ENCODE peak calls at places on chromosomes 4 and X, in four cellular contexts. One of them, this sample, is unnamed.
A peak's percentile ranks its signal among the peaks of the same experiment; 100 is the strongest.

GRCh38 chrX:48802089-48802812 is 384 bp downstream of the HDAC6 start:
- DNase-seq in HCT116: peak; percentile 57
- DNase-seq in stomach: peak; percentile 86
- DNase-seq in GM23338: peak; percentile 88
- DNase-seq in this sample: no peak

GRCh38 chr4:35970366-35970960 is 273.9 kb downstream of the ARAP2 start:
- DNase-seq in HCT116: no peak
- DNase-seq in stomach: no peak
- DNase-seq in GM23338: no peak
- DNase-seq in this sample: no peak

GRCh38 chr4:6469898-6470501 is 2.4 kb downstream of the PPP2R2C start:
- DNase-seq in HCT116: no peak
- DNase-seq in stomach: no peak
- DNase-seq in GM23338: no peak
- DNase-seq in this sample: no peak

GRCh38 chr4:105145913-105146285 is 777 bp upstream of the TET2 start:
- DNase-seq in HCT116: no peak
- DNase-seq in stomach: no peak
- DNase-seq in GM23338: peak; percentile 71
- DNase-seq in this sample: no peak

GRCh38 chr4:5760246-5760645 is 49.2 kb downstream of the EVC start:
- DNase-seq in HCT116: no peak
- DNase-seq in stomach: no peak
- DNase-seq in GM23338: no peak
- DNase-seq in this sample: no peak

GRCh38 chrX:70001708-70002341 is 47.9 kb downstream of the AWAT2 start:
- DNase-seq in HCT116: no peak
- DNase-seq in stomach: no peak
- DNase-seq in GM23338: no peak
- DNase-seq in this sample: no peak

GRCh38 chr4:176988226-176988625 is 195.5 kb upstream of the VEGFC start:
- DNase-seq in HCT116: peak; percentile 61
- DNase-seq in stomach: no peak
- DNase-seq in GM23338: no peak
- DNase-seq in this sample: no peak

GRCh38 chr4:151325320-151326246 is at the start of gene SH3D19:
- DNase-seq in HCT116: peak; percentile 68
- DNase-seq in stomach: peak; percentile 75
- DNase-seq in GM23338: peak; percentile 69
- DNase-seq in this sample: no peak

GRCh38 chrX:45781901-45782553 is 581.4 kb upstream of the DIPK2B start:
- DNase-seq in HCT116: no peak
- DNase-seq in stomach: no peak
- DNase-seq in GM23338: peak; percentile 18
- DNase-seq in this sample: no peak

GRCh38 chr4:167456619-167457018 is 222.3 kb upstream of the SPOCK3 start:
- DNase-seq in HCT116: no peak
- DNase-seq in stomach: no peak
- DNase-seq in GM23338: no peak
- DNase-seq in this sample: no peak

GRCh38 chr4:24001486-24001885 is 111.6 kb upstream of the PPARGC1A start:
- DNase-seq in HCT116: no peak
- DNase-seq in stomach: no peak
- DNase-seq in GM23338: no peak
- DNase-seq in this sample: no peak

GRCh38 chrX:31546130-31546529 is 474.3 kb upstream of the FTHL17 start:
- DNase-seq in HCT116: no peak
- DNase-seq in stomach: no peak
- DNase-seq in GM23338: no peak
- DNase-seq in this sample: no peak

GRCh38 chr4:112312610-112313239 is 15.6 kb downstream of the ALPK1 start:
- DNase-seq in HCT116: no peak
- DNase-seq in stomach: no peak
- DNase-seq in GM23338: no peak
- DNase-seq in this sample: no peak

GRCh38 chr4:177064724-177065394 is 244.8 kb upstream of the NEIL3 start:
- DNase-seq in HCT116: no peak
- DNase-seq in stomach: no peak
- DNase-seq in GM23338: peak; percentile 28
- DNase-seq in this sample: no peak

GRCh38 chr4:72909461-72909860 is 160.1 kb downstream of the COX18 start:
- DNase-seq in HCT116: no peak
- DNase-seq in stomach: peak; percentile 36
- DNase-seq in GM23338: peak; percentile 77
- DNase-seq in this sample: no peak

GRCh38 chr4:126213996-126214395 is 899.2 kb downstream of the FAT4 start:
- DNase-seq in HCT116: no peak
- DNase-seq in stomach: no peak
- DNase-seq in GM23338: no peak
- DNase-seq in this sample: no peak

GRCh38 chrX:40912576-40912975 is 172.7 kb upstream of the USP9X start:
- DNase-seq in HCT116: no peak
- DNase-seq in stomach: no peak
- DNase-seq in GM23338: no peak
- DNase-seq in this sample: no peak

GRCh38 chr4:118905546-118905945 is 16.9 kb downstream of the SYNPO2 start:
- DNase-seq in HCT116: no peak
- DNase-seq in stomach: no peak
- DNase-seq in GM23338: no peak
- DNase-seq in this sample: no peak

GRCh38 chr4:119329837-119330620 is 8.1 kb upstream of the FABP2 start:
- DNase-seq in HCT116: no peak
- DNase-seq in stomach: no peak
- DNase-seq in GM23338: no peak
- DNase-seq in this sample: no peak

GRCh38 chrX:31604629-31605221 is 532.9 kb upstream of the FTHL17 start:
- DNase-seq in HCT116: no peak
- DNase-seq in stomach: no peak
- DNase-seq in GM23338: no peak
- DNase-seq in this sample: no peak

GRCh38 chrX:17521871-17522693 is 147.1 kb downstream of the NHS start:
- DNase-seq in HCT116: peak; percentile 16
- DNase-seq in stomach: no peak
- DNase-seq in GM23338: peak; percentile 67
- DNase-seq in this sample: no peak

GRCh38 chrX:17520206-17520605 is 145.2 kb downstream of the NHS start:
- DNase-seq in HCT116: no peak
- DNase-seq in stomach: no peak
- DNase-seq in GM23338: no peak
- DNase-seq in this sample: no peak

GRCh38 chrX:17525266-17525665 is 150.3 kb downstream of the NHS start:
- DNase-seq in HCT116: no peak
- DNase-seq in stomach: no peak
- DNase-seq in GM23338: no peak
- DNase-seq in this sample: no peak

GRCh38 chrX:17519349-17519748 is 144.3 kb downstream of the NHS start:
- DNase-seq in HCT116: no peak
- DNase-seq in stomach: no peak
- DNase-seq in GM23338: no peak
- DNase-seq in this sample: no peak
- TF ChIP-seq POLR2AphosphoS5 in HCT116: no peak
- TF ChIP-seq POLR2AphosphoS5 in stomach: no peak
- TF ChIP-seq POLR2AphosphoS5 in GM23338: no peak
- TF ChIP-seq POLR2AphosphoS5 in this sample: no peak

GRCh38 chr4:83455300-83456183 is at the start of the genes HELQ and MRPS18C:
- DNase-seq in HCT116: peak; percentile 98
- DNase-seq in stomach: peak; percentile 96
- DNase-seq in GM23338: peak; percentile 100
- DNase-seq in this sample: peak; percentile 97
- H3K4me3 ChIP-seq in HCT116: peak within 1 kb of the TSS; percentile 90
- H3K4me3 ChIP-seq in stomach: peak within 1 kb of the TSS; percentile 79
- H3K4me3 ChIP-seq in GM23338: peak within 1 kb of the TSS; percentile 80
- H3K4me3 ChIP-seq in this sample: peak within 1 kb of the TSS; percentile 100

DNA sequence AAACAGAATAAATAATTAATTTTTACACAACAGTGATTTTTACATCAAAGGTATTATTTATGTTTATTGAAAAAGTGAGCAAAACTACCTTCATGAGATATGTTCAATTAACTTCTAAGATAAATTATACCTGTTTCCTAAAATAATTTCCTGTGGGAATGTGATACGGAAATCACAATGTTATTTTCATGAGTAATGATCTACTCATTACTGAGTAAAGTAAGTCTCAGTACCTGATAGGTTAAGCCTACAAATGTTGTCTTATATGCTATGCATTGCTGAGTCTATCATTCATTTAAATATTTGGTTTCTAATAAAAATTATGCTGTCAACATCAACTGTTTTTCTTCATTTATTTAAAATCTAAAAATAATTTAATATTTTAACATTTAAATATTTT is 324.0 kb downstream of the STPG2 start:
- DNase-seq in HCT116: no peak
- DNase-seq in stomach: no peak
- DNase-seq in GM23338: no peak
- DNase-seq in this sample: no peak
- TF ChIP-seq POLR2AphosphoS5 in HCT116: no peak
- TF ChIP-seq POLR2AphosphoS5 in stomach: no peak
- TF ChIP-seq POLR2AphosphoS5 in GM23338: no peak
- TF ChIP-seq POLR2AphosphoS5 in this sample: no peak

GRCh38 chr4:39873823-39874222 is 103.9 kb downstream of the PDS5A start:
- DNase-seq in HCT116: no peak
- DNase-seq in stomach: no peak
- DNase-seq in GM23338: no peak
- DNase-seq in this sample: no peak
- H3K4me3 ChIP-seq in HCT116: no peak overlapping the region
- H3K4me3 ChIP-seq in stomach: no peak overlapping the region
- H3K4me3 ChIP-seq in GM23338: no peak overlapping the region
- H3K4me3 ChIP-seq in this sample: no peak overlapping the region

DNA sequence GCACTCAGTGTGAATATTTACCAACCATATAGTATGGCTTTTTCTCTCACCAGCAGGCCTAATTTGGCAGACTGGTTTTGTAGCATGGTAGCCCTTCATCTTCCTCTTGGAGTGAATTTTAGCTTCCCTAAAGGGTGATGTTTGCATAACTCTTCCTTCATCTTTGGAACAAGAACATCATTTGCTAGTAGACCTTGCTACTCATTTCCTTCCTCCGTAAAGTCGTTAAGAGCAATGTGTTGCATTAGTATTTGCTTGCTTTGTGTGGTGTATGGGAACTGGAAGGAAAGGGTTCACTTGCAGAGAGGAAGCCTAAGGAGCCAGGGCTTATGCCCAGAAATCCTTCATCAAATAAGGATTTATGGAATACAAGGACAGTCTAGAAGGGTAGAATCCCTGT is 50.2 kb upstream of the PGRMC2 start:
- DNase-seq in HCT116: no peak
- DNase-seq in stomach: no peak
- DNase-seq in GM23338: no peak
- DNase-seq in this sample: no peak
- TF ChIP-seq POLR2AphosphoS5 in HCT116: no peak
- TF ChIP-seq POLR2AphosphoS5 in stomach: no peak
- TF ChIP-seq POLR2AphosphoS5 in GM23338: no peak
- TF ChIP-seq POLR2AphosphoS5 in this sample: no peak

GRCh38 chr4:163335384-163335783 is 3.0 kb upstream of the NPY1R start:
- DNase-seq in HCT116: no peak
- DNase-seq in stomach: no peak
- DNase-seq in GM23338: no peak
- DNase-seq in this sample: no peak

GRCh38 chr4:163332526-163333405 is at the start of gene NPY1R:
- DNase-seq in HCT116: peak; percentile 34
- DNase-seq in stomach: peak; percentile 65
- DNase-seq in GM23338: peak; percentile 89
- DNase-seq in this sample: peak; percentile 66

GRCh38 chr4:163330828-163331628 is 1.4 kb downstream of the NPY1R start:
- DNase-seq in HCT116: no peak
- DNase-seq in stomach: no peak
- DNase-seq in GM23338: no peak
- DNase-seq in this sample: no peak

DNA sequence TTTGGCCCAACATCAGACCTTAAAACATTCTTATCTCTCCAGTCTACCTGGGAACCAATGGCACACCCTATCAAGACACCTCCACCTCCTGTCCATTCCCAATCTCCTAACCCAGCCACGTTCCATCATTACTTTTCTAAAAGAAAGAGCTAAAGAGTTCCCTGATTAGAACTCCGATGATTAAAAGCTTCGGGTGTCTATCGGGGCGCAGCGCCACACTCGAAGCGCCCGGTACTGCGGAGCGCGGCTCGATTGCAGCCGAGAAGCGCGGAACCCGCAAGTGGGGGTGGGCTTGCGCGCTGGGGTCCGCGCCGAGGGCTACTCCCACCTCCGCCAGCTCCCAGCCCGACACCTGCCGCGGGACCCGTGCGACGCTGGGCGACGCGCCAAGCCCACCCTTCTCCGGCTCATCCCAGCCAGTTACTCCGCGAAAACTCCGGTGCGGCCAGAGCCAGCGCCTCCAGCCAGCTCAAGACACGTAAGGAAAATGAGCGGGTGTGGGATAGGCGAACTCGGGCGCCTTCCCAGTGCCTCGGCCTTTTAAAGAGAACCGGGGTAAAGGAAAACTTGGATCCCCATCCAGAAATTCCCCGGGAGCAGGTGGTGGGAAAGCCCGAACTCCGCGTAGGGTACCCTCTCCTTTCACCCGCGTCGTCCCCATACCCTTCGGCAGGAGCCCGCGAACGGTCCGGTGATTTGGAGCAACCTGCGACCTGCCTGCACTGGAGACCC is 601 bp downstream of the NPY1R start:
- DNase-seq in HCT116: no peak
- DNase-seq in stomach: no peak
- DNase-seq in GM23338: peak; percentile 68
- DNase-seq in this sample: no peak
- H3K4me3 ChIP-seq in HCT116: no peak overlapping the region
- H3K4me3 ChIP-seq in stomach: peak overlapping the region; percentile 47
- H3K4me3 ChIP-seq in GM23338: peak overlapping the region; percentile 92
- H3K4me3 ChIP-seq in this sample: peak overlapping the region; percentile 91

GRCh38 chr4:139740531-139741041 is 75.0 kb downstream of the MGST2 start:
- DNase-seq in HCT116: no peak
- DNase-seq in stomach: peak; percentile 56
- DNase-seq in GM23338: no peak
- DNase-seq in this sample: no peak
- TF ChIP-seq POLR2AphosphoS5 in HCT116: no peak
- TF ChIP-seq POLR2AphosphoS5 in stomach: peak; percentile 78
- TF ChIP-seq POLR2AphosphoS5 in GM23338: no peak
- TF ChIP-seq POLR2AphosphoS5 in this sample: no peak